ENCODE peak calls at places on chromosomes 12 and 14, in eight cellular contexts. J is stromal cell of bone marrow; K is NCI-H2081; B is sciatic nerve; P is activated CD4-positive, CD25-positive, alpha-beta regulatory T cell; I is NCI-H1092; N is heart left ventricle; M is NCI-H510A. A is an unnamed sample.

GRCh38 chr14:37480446-37481290 is 114.4 kb downstream of the FOXA1 start:
- DNase-seq in J (no peak), K (no peak), B (no peak), P (no peak), I (no peak), N (no peak), M (no peak), A (no peak)

GRCh38 chr14:83300454-83301064 is 1766.9 kb upstream of the SEL1L start:
- DNase-seq in J (no peak), K (peak), B (no peak), P (no peak), I (peak), N (no peak), M (peak), A (no peak)

GRCh38 chr12:131709226-131709625 is 1.7 kb upstream of the SFSWAP start:
- DNase-seq in J (no peak), K (no peak), B (no peak), P (no peak), I (no peak), N (no peak), M (no peak), A (no peak)

GRCh38 chr12:12745576-12746211 is 28.5 kb downstream of the CDKN1B start:
- DNase-seq in J (no peak), K (no peak), B (no peak), P (no peak), I (no peak), N (no peak), M (no peak), A (no peak)

GRCh38 chr14:55212611-55213010 is 21.2 kb upstream of the DLGAP5 start:
- DNase-seq in J (peak), K (no peak), B (no peak), P (no peak), I (no peak), N (no peak), M (peak), A (peak)

GRCh38 chr14:89004195-89004594 is 179.7 kb downstream of the TTC8 start:
- DNase-seq in J (no peak), K (no peak), B (no peak), P (no peak), I (no peak), N (no peak), M (no peak), A (no peak)

GRCh38 chr14:26738571-26738970 is 140.7 kb upstream of the NOVA1 start:
- DNase-seq in J (no peak), K (peak), B (no peak), P (no peak), I (no peak), N (no peak), M (no peak), A (no peak)

GRCh38 chr14:87252103-87252502 is 740.9 kb downstream of the GALC start:
- DNase-seq in J (no peak), K (no peak), B (no peak), P (no peak), I (no peak), N (no peak), M (no peak), A (no peak)

GRCh38 chr12:21502164-21502496 is 541 bp downstream of the GOLT1B start:
- DNase-seq in J (no peak), K (no peak), B (peak), P (no peak), I (no peak), N (peak), M (no peak), A (no peak)

GRCh38 chr12:19482551-19483109 is 43.3 kb downstream of the AEBP2 start:
- DNase-seq in J (no peak), K (no peak), B (no peak), P (no peak), I (no peak), N (no peak), M (no peak), A (no peak)

GRCh38 chr12:94771199-94771598 is 120.8 kb upstream of the TMCC3 start:
- DNase-seq in J (no peak), K (no peak), B (no peak), P (no peak), I (no peak), N (no peak), M (no peak), A (no peak)

GRCh38 chr12:47547077-47547476 is 158.8 kb downstream of the RPAP3 start:
- DNase-seq in J (peak), K (peak), B (no peak), P (no peak), I (no peak), N (no peak), M (no peak), A (no peak)

GRCh38 chr14:99047436-99048110 is 224.4 kb downstream of the BCL11B start:
- DNase-seq in J (no peak), K (no peak), B (peak), P (no peak), I (no peak), N (no peak), M (no peak), A (no peak)

GRCh38 chr12:115351513-115352077 is 667.6 kb upstream of the TBX3 start:
- DNase-seq in J (peak), K (no peak), B (no peak), P (no peak), I (no peak), N (no peak), M (no peak), A (no peak)

GRCh38 chr12:131116437-131117117 is 162.9 kb downstream of the ADGRD1 start:
- DNase-seq in J (peak), K (no peak), B (peak), P (no peak), I (no peak), N (no peak), M (no peak), A (no peak)

GRCh38 chr12:100221523-100221922 is 20.9 kb downstream of the ACTR6 start:
- DNase-seq in J (no peak), K (no peak), B (no peak), P (no peak), I (no peak), N (no peak), M (no peak), A (no peak)

GRCh38 chr12:46160081-46160980 is 108.5 kb downstream of the SLC38A1 start:
- DNase-seq in J (peak), K (peak), B (no peak), P (no peak), I (peak), N (no peak), M (no peak), A (no peak)

GRCh38 chr12:94204647-94205247 is 56.4 kb downstream of the PLXNC1 start:
- DNase-seq in J (no peak), K (no peak), B (no peak), P (no peak), I (no peak), N (no peak), M (no peak), A (no peak)

GRCh38 chr12:88258396-88258795 is 116.3 kb downstream of the TMTC3 start:
- DNase-seq in J (peak), K (no peak), B (no peak), P (no peak), I (no peak), N (no peak), M (no peak), A (no peak)

GRCh38 chr12:111102062-111102735 is 181.8 kb upstream of the MYL2 start:
- DNase-seq in J (no peak), K (no peak), B (no peak), P (no peak), I (no peak), N (no peak), M (no peak), A (no peak)

GRCh38 chr14:55115861-55116245 is 13.2 kb upstream of the LGALS3 start:
- DNase-seq in J (no peak), K (no peak), B (no peak), P (no peak), I (no peak), N (no peak), M (no peak), A (no peak)

GRCh38 chr12:50924439-50925341 is 27.7 kb upstream of the HIGD1C start:
- DNase-seq in J (peak), K (peak), B (peak), P (no peak), I (peak), N (peak), M (peak), A (peak)

GRCh38 chr14:62691613-62692489 is 353.4 kb downstream of the KCNH5 start:
- DNase-seq in J (peak), K (peak), B (no peak), P (no peak), I (no peak), N (no peak), M (peak), A (peak)

GRCh38 chr12:119964123-119964522 is 24.9 kb upstream of the BICDL1 start:
- DNase-seq in J (no peak), K (no peak), B (no peak), P (no peak), I (no peak), N (no peak), M (no peak), A (no peak)

GRCh38 chr12:50828121-50828520 is 14.6 kb upstream of the TMPRSS12 start:
- DNase-seq in J (no peak), K (no peak), B (no peak), P (no peak), I (no peak), N (no peak), M (no peak), A (no peak)

GRCh38 chr12:95322335-95322734 is 104.7 kb downstream of the VEZT start:
- DNase-seq in J (no peak), K (no peak), B (no peak), P (no peak), I (no peak), N (no peak), M (no peak), A (no peak)

GRCh38 chr14:75577724-75578098 is 709 bp upstream of the FLVCR2 start:
- DNase-seq in J (peak), K (peak), B (peak), P (peak), I (peak), N (peak), M (peak), A (peak)

GRCh38 chr14:99728981-99729451 is 44.9 kb downstream of the CYP46A1 start:
- DNase-seq in J (no peak), K (no peak), B (peak), P (no peak), I (no peak), N (no peak), M (no peak), A (no peak)

GRCh38 chr14:64645220-64645891 is 58.9 kb upstream of the PLEKHG3 start:
- DNase-seq in J (peak), K (no peak), B (peak), P (no peak), I (no peak), N (peak), M (no peak), A (no peak)

GRCh38 chr14:99603471-99603933 is 505 bp downstream of the CCDC85C start:
- DNase-seq in J (no peak), K (peak), B (no peak), P (peak), I (no peak), N (no peak), M (peak), A (no peak)

GRCh38 chr14:65972891-65973290 is 513.3 kb upstream of the CCDC196 start:
- DNase-seq in J (no peak), K (no peak), B (no peak), P (no peak), I (no peak), N (no peak), M (no peak), A (no peak)

GRCh38 chr12:14665354-14666348 is 30.7 kb downstream of the GUCY2C start:
- DNase-seq in J (no peak), K (peak), B (no peak), P (no peak), I (no peak), N (no peak), M (peak), A (peak)

GRCh38 chr12:46387697-46388096 is 15.1 kb upstream of the SLC38A2 start:
- DNase-seq in J (no peak), K (no peak), B (no peak), P (no peak), I (no peak), N (no peak), M (no peak), A (no peak)

GRCh38 chr14:102659797-102660196 is 67.3 kb downstream of the RCOR1 start:
- DNase-seq in J (peak), K (no peak), B (no peak), P (no peak), I (no peak), N (no peak), M (no peak), A (no peak)

GRCh38 chr14:68520637-68521556 is 272.0 kb downstream of the ZFP36L1 start:
- DNase-seq in J (no peak), K (no peak), B (no peak), P (no peak), I (no peak), N (no peak), M (peak), A (peak)

GRCh38 chr14:29668201-29668600 is 259.4 kb downstream of the PRKD1 start:
- DNase-seq in J (no peak), K (peak), B (no peak), P (no peak), I (no peak), N (no peak), M (no peak), A (no peak)

GRCh38 chr14:105167303-105168092 is 1.1 kb downstream of the JAG2 start:
- DNase-seq in J (no peak), K (peak), B (no peak), P (no peak), I (no peak), N (no peak), M (no peak), A (no peak)

GRCh38 chr12:116920939-116921338 is 10.2 kb downstream of the FBXW8 start:
- DNase-seq in J (no peak), K (no peak), B (no peak), P (no peak), I (no peak), N (no peak), M (no peak), A (no peak)

GRCh38 chr12:9273276-9273675 is 65.1 kb upstream of the PZP start:
- DNase-seq in J (peak), K (no peak), B (no peak), P (no peak), I (no peak), N (no peak), M (no peak), A (no peak)

GRCh38 chr14:54715244-54715643 is 148.3 kb downstream of the SAMD4A start:
- DNase-seq in J (no peak), K (no peak), B (no peak), P (no peak), I (no peak), N (no peak), M (no peak), A (no peak)

A was measured in SHP77 treated with DMSO at 0.1 percent for 48 hours.